ENCODE peak calls at places on chromosomes 6 and 20, in ten cellular contexts. One of them, this sample, is unnamed.

GRCh38 chr6:170292111-170292777 is 1.4 kb upstream of the DLL1 start:
- DNase-seq in NB4: no peak
- DNase-seq in tibial nerve: no peak
- DNase-seq in adrenal gland: no peak
- DNase-seq in body of pancreas: no peak
- DNase-seq in breast epithelium: no peak
- DNase-seq in heart left ventricle: no peak
- DNase-seq in sigmoid colon: peak
- DNase-seq in H54: no peak
- DNase-seq in transverse colon: no peak
- DNase-seq in this sample: no peak

GRCh38 chr6:72425003-72425681 is 196.7 kb upstream of the KCNQ5 start:
- DNase-seq in NB4: no peak
- DNase-seq in tibial nerve: no peak
- DNase-seq in adrenal gland: no peak
- DNase-seq in body of pancreas: no peak
- DNase-seq in breast epithelium: no peak
- DNase-seq in heart left ventricle: no peak
- DNase-seq in sigmoid colon: no peak
- DNase-seq in H54: no peak
- DNase-seq in transverse colon: no peak
- DNase-seq in this sample: no peak

GRCh38 chr20:15930324-15931305 is 642.6 kb downstream of the KIF16B start:
- DNase-seq in NB4: peak
- DNase-seq in tibial nerve: peak
- DNase-seq in adrenal gland: peak
- DNase-seq in body of pancreas: no peak
- DNase-seq in breast epithelium: peak
- DNase-seq in heart left ventricle: no peak
- DNase-seq in sigmoid colon: no peak
- DNase-seq in H54: no peak
- DNase-seq in transverse colon: no peak
- DNase-seq in this sample: no peak

GRCh38 chr20:47925603-47926002 is 140.3 kb upstream of the SULF2 start:
- DNase-seq in NB4: no peak
- DNase-seq in tibial nerve: no peak
- DNase-seq in adrenal gland: no peak
- DNase-seq in body of pancreas: no peak
- DNase-seq in breast epithelium: no peak
- DNase-seq in heart left ventricle: no peak
- DNase-seq in sigmoid colon: no peak
- DNase-seq in H54: no peak
- DNase-seq in transverse colon: no peak
- DNase-seq in this sample: no peak

GRCh38 chr20:58700121-58700780 is 7.7 kb downstream of the NPEPL1 start:
- DNase-seq in NB4: no peak
- DNase-seq in tibial nerve: no peak
- DNase-seq in adrenal gland: no peak
- DNase-seq in body of pancreas: peak
- DNase-seq in breast epithelium: no peak
- DNase-seq in heart left ventricle: peak
- DNase-seq in sigmoid colon: peak
- DNase-seq in H54: no peak
- DNase-seq in transverse colon: peak
- DNase-seq in this sample: no peak

GRCh38 chr20:52490715-52491430 is 299.3 kb upstream of the ZFP64 start:
- DNase-seq in NB4: no peak
- DNase-seq in tibial nerve: no peak
- DNase-seq in adrenal gland: no peak
- DNase-seq in body of pancreas: no peak
- DNase-seq in breast epithelium: no peak
- DNase-seq in heart left ventricle: no peak
- DNase-seq in sigmoid colon: no peak
- DNase-seq in H54: peak
- DNase-seq in transverse colon: no peak
- DNase-seq in this sample: no peak

GRCh38 chr20:10550204-10551118 is 115.4 kb downstream of the SLX4IP start:
- DNase-seq in NB4: peak
- DNase-seq in tibial nerve: no peak
- DNase-seq in adrenal gland: no peak
- DNase-seq in body of pancreas: peak
- DNase-seq in breast epithelium: no peak
- DNase-seq in heart left ventricle: no peak
- DNase-seq in sigmoid colon: no peak
- DNase-seq in H54: no peak
- DNase-seq in transverse colon: no peak
- DNase-seq in this sample: no peak

GRCh38 chr6:51996296-51996947 is 91.0 kb downstream of the PKHD1 start:
- DNase-seq in NB4: peak
- DNase-seq in tibial nerve: no peak
- DNase-seq in adrenal gland: no peak
- DNase-seq in body of pancreas: no peak
- DNase-seq in breast epithelium: no peak
- DNase-seq in heart left ventricle: no peak
- DNase-seq in sigmoid colon: no peak
- DNase-seq in H54: no peak
- DNase-seq in transverse colon: no peak
- DNase-seq in this sample: peak

DNA sequence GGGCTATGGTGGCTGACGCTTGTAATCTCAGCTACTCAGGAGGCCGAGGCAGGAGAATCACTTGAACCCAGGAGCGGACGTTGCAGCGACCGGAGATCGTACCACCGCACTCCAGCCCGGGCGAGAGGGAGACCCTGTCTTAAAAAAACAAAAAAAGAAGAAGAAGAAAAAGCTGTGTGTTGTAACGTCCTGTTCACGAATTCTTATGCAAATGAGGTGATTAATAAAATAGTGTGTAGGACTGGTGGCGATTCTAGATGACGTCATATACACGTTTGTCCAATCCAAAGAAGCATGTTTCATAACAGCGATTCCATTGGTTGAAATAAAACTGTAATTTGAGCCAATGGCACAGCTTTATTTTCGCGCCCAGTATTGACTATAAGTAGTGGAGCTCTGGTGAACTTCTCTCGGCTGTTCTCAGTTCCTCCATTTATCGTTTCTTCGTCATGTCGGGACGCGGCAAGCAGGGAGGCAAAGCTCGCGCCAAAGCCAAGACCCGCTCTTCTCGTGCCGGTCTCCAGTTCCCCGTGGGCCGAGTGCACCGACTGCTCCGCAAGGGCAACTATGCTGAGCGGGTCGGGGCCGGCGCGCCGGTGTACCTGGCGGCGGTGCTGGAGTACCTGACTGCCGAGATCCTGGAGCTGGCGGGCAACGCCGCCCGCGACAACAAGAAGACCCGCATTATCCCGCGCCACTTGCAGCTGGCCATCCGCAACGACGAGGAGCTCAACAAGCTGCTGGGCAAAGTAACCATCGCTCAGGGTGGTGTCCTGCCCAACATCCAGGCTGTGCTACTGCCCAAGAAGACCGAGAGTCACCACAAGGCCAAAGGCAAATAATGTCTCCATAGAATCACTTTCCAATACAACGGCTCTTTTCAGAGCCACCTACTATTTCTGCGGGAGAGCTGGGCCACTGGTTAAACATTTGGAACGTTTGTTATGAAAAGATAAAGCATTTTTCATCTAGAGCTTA is 47.0 kb downstream of the OR2B2 start:
- DNase-seq in NB4: peak
- DNase-seq in tibial nerve: peak
- DNase-seq in adrenal gland: peak
- DNase-seq in body of pancreas: peak
- DNase-seq in breast epithelium: peak
- DNase-seq in heart left ventricle: peak
- DNase-seq in sigmoid colon: peak
- DNase-seq in H54: peak
- DNase-seq in transverse colon: peak
- DNase-seq in this sample: peak
- TF ChIP-seq POLR2A in NB4: peak
- TF ChIP-seq POLR2A in tibial nerve: peak
- TF ChIP-seq POLR2A in adrenal gland: peak
- TF ChIP-seq POLR2A in body of pancreas: peak
- TF ChIP-seq POLR2A in breast epithelium: peak
- TF ChIP-seq POLR2A in heart left ventricle: peak
- TF ChIP-seq POLR2A in sigmoid colon: peak
- TF ChIP-seq POLR2A in H54: peak
- TF ChIP-seq POLR2A in transverse colon: peak
- TF ChIP-seq POLR2A in this sample: peak

GRCh38 chr6:21588812-21589811 is 4.4 kb upstream of the SOX4 start:
- DNase-seq in NB4: peak
- DNase-seq in tibial nerve: peak
- DNase-seq in adrenal gland: peak
- DNase-seq in body of pancreas: peak
- DNase-seq in breast epithelium: peak
- DNase-seq in heart left ventricle: peak
- DNase-seq in sigmoid colon: peak
- DNase-seq in H54: peak
- DNase-seq in transverse colon: peak
- DNase-seq in this sample: peak
- TF ChIP-seq POLR2A in NB4: peak
- TF ChIP-seq POLR2A in tibial nerve: no peak
- TF ChIP-seq POLR2A in adrenal gland: no peak
- TF ChIP-seq POLR2A in body of pancreas: peak
- TF ChIP-seq POLR2A in breast epithelium: no peak
- TF ChIP-seq POLR2A in heart left ventricle: no peak
- TF ChIP-seq POLR2A in sigmoid colon: no peak
- TF ChIP-seq POLR2A in H54: peak
- TF ChIP-seq POLR2A in transverse colon: peak
- TF ChIP-seq POLR2A in this sample: peak

GRCh38 chr6:158033751-158034702 is 52.4 kb downstream of the SYNJ2 start:
- DNase-seq in NB4: no peak
- DNase-seq in tibial nerve: no peak
- DNase-seq in adrenal gland: peak
- DNase-seq in body of pancreas: peak
- DNase-seq in breast epithelium: no peak
- DNase-seq in heart left ventricle: no peak
- DNase-seq in sigmoid colon: peak
- DNase-seq in H54: no peak
- DNase-seq in transverse colon: peak
- DNase-seq in this sample: no peak

GRCh38 chr6:158033077-158033750 is 51.6 kb downstream of the SYNJ2 start:
- DNase-seq in NB4: no peak
- DNase-seq in tibial nerve: no peak
- DNase-seq in adrenal gland: peak
- DNase-seq in body of pancreas: no peak
- DNase-seq in breast epithelium: no peak
- DNase-seq in heart left ventricle: peak
- DNase-seq in sigmoid colon: peak
- DNase-seq in H54: no peak
- DNase-seq in transverse colon: peak
- DNase-seq in this sample: no peak

GRCh38 chr6:158031445-158032353 is 50.0 kb downstream of the SYNJ2 start:
- DNase-seq in NB4: peak
- DNase-seq in tibial nerve: peak
- DNase-seq in adrenal gland: peak
- DNase-seq in body of pancreas: no peak
- DNase-seq in breast epithelium: no peak
- DNase-seq in heart left ventricle: peak
- DNase-seq in sigmoid colon: peak
- DNase-seq in H54: peak
- DNase-seq in transverse colon: peak
- DNase-seq in this sample: no peak

GRCh38 chr6:158031191-158031444 is 49.5 kb downstream of the SYNJ2 start:
- DNase-seq in NB4: no peak
- DNase-seq in tibial nerve: no peak
- DNase-seq in adrenal gland: no peak
- DNase-seq in body of pancreas: no peak
- DNase-seq in breast epithelium: no peak
- DNase-seq in heart left ventricle: no peak
- DNase-seq in sigmoid colon: no peak
- DNase-seq in H54: no peak
- DNase-seq in transverse colon: no peak
- DNase-seq in this sample: no peak

DNA sequence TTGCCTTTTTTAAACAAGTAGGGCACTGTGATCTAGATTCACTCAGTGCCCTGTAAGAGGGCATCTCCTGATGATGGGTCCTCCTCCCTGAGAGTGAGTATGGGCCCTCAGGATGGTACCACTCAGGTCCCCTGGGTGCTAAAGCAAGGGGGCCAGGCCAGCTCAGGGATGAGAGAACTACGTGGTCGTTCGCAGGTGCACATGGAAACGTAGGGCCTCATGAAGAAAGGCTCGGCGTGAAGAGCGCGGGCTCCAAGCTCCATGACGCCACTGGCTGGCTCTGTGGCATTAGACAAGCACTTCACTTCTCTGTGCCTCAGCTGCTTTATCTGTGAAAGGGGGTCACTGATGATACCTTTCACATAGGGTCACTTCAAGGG is 50.7 kb downstream of the SYNJ2 start:
- DNase-seq in NB4: no peak
- DNase-seq in tibial nerve: no peak
- DNase-seq in adrenal gland: no peak
- DNase-seq in body of pancreas: no peak
- DNase-seq in breast epithelium: no peak
- DNase-seq in heart left ventricle: peak
- DNase-seq in sigmoid colon: peak
- DNase-seq in H54: no peak
- DNase-seq in transverse colon: peak
- DNase-seq in this sample: no peak
- TF ChIP-seq POLR2A in NB4: no peak
- TF ChIP-seq POLR2A in tibial nerve: no peak
- TF ChIP-seq POLR2A in adrenal gland: no peak
- TF ChIP-seq POLR2A in body of pancreas: no peak
- TF ChIP-seq POLR2A in breast epithelium: no peak
- TF ChIP-seq POLR2A in heart left ventricle: no peak
- TF ChIP-seq POLR2A in sigmoid colon: no peak
- TF ChIP-seq POLR2A in H54: no peak
- TF ChIP-seq POLR2A in transverse colon: no peak
- TF ChIP-seq POLR2A in this sample: no peak

GRCh38 chr20:49278817-49279676 is 1.2 kb upstream of the ZNFX1 start:
- DNase-seq in NB4: peak
- DNase-seq in tibial nerve: no peak
- DNase-seq in adrenal gland: peak
- DNase-seq in body of pancreas: no peak
- DNase-seq in breast epithelium: no peak
- DNase-seq in heart left ventricle: no peak
- DNase-seq in sigmoid colon: no peak
- DNase-seq in H54: no peak
- DNase-seq in transverse colon: peak
- DNase-seq in this sample: no peak

GRCh38 chr20:49281059-49281912 is 3.4 kb upstream of the ZNFX1 start:
- DNase-seq in NB4: peak
- DNase-seq in tibial nerve: no peak
- DNase-seq in adrenal gland: no peak
- DNase-seq in body of pancreas: no peak
- DNase-seq in breast epithelium: peak
- DNase-seq in heart left ventricle: no peak
- DNase-seq in sigmoid colon: no peak
- DNase-seq in H54: no peak
- DNase-seq in transverse colon: no peak
- DNase-seq in this sample: no peak

GRCh38 chr20:49278036-49278816 is at the start of gene ZNFX1:
- DNase-seq in NB4: peak
- DNase-seq in tibial nerve: peak
- DNase-seq in adrenal gland: peak
- DNase-seq in body of pancreas: peak
- DNase-seq in breast epithelium: peak
- DNase-seq in heart left ventricle: peak
- DNase-seq in sigmoid colon: peak
- DNase-seq in H54: peak
- DNase-seq in transverse colon: peak
- DNase-seq in this sample: peak

GRCh38 chr20:49280463-49281058 is 2.7 kb upstream of the ZNFX1 start:
- DNase-seq in NB4: peak
- DNase-seq in tibial nerve: no peak
- DNase-seq in adrenal gland: no peak
- DNase-seq in body of pancreas: no peak
- DNase-seq in breast epithelium: no peak
- DNase-seq in heart left ventricle: no peak
- DNase-seq in sigmoid colon: no peak
- DNase-seq in H54: no peak
- DNase-seq in transverse colon: no peak
- DNase-seq in this sample: no peak

GRCh38 chr20:49279677-49280462 is 2.0 kb upstream of the ZNFX1 start:
- DNase-seq in NB4: peak
- DNase-seq in tibial nerve: no peak
- DNase-seq in adrenal gland: no peak
- DNase-seq in body of pancreas: no peak
- DNase-seq in breast epithelium: no peak
- DNase-seq in heart left ventricle: no peak
- DNase-seq in sigmoid colon: no peak
- DNase-seq in H54: no peak
- DNase-seq in transverse colon: no peak
- DNase-seq in this sample: no peak
- TF ChIP-seq POLR2A in NB4: no peak
- TF ChIP-seq POLR2A in tibial nerve: no peak
- TF ChIP-seq POLR2A in adrenal gland: no peak
- TF ChIP-seq POLR2A in body of pancreas: no peak
- TF ChIP-seq POLR2A in breast epithelium: no peak
- TF ChIP-seq POLR2A in heart left ventricle: no peak
- TF ChIP-seq POLR2A in sigmoid colon: no peak
- TF ChIP-seq POLR2A in H54: peak
- TF ChIP-seq POLR2A in transverse colon: no peak
- TF ChIP-seq POLR2A in this sample: no peak

This sample was measured in GM12892.